ENCODE peak calls at places on chromosomes 2 and 18, in seven cellular contexts. R is activated T-helper 1 cell treated with Interleukin-2 at 50 U/mL for 16 hours; D is HuH-7; U is stimulated activated CD4-positive, alpha-beta T cell treated with anti-CD3 and anti-CD28 coated beads, Interleukin-2, amount 100 ng/mL, for 48 hours; M is hippocampal formation; V is pancreas; X is amygdala. C is an unnamed sample.

GRCh38 chr2:37705191-37705590 is 33.7 kb upstream of the CDC42EP3 start:
- DNase-seq in R (no peak), D (no peak), U (no peak), M (no peak), V (no peak), X (no peak), C (no peak)

GRCh38 chr18:49612515-49613033 is 50.7 kb downstream of the LIPG start:
- DNase-seq in R (no peak), D (no peak), U (no peak), M (no peak), V (no peak), X (no peak), C (no peak)

GRCh38 chr2:109063326-109063670 is 65.7 kb upstream of the SH3RF3 start:
- DNase-seq in R (no peak), D (no peak), U (no peak), M (no peak), V (no peak), X (no peak), C (no peak)

GRCh38 chr18:61326407-61326806 is 6.8 kb upstream of the CDH20 start:
- DNase-seq in R (no peak), D (no peak), U (no peak), M (no peak), V (no peak), X (no peak), C (no peak)

GRCh38 chr2:234463626-234464290 is 33.1 kb downstream of the ARL4C start:
- DNase-seq in R (peak), D (no peak), U (peak), M (no peak), V (no peak), X (no peak), C (no peak)

GRCh38 chr2:235532307-235532706 is 38.5 kb downstream of the AGAP1 start:
- DNase-seq in R (no peak), D (no peak), U (no peak), M (no peak), V (no peak), X (no peak), C (no peak)

GRCh38 chr2:12087671-12088380 is 341.4 kb downstream of the LPIN1 start:
- DNase-seq in R (no peak), D (no peak), U (no peak), M (no peak), V (no peak), X (no peak), C (no peak)

GRCh38 chr18:31643003-31643402 is 41.4 kb downstream of the B4GALT6 start:
- DNase-seq in R (no peak), D (no peak), U (no peak), M (no peak), V (no peak), X (no peak), C (no peak)

GRCh38 chr2:223855426-223855825 is 18.0 kb upstream of the AP1S3 start:
- DNase-seq in R (no peak), D (no peak), U (no peak), M (no peak), V (no peak), X (no peak), C (no peak)

GRCh38 chr18:1394966-1395365 is 490.3 kb downstream of the ADCYAP1 start:
- DNase-seq in R (no peak), D (no peak), U (no peak), M (no peak), V (no peak), X (no peak), C (no peak)

GRCh38 chr2:165847001-165847400 is 53.0 kb upstream of the GALNT3 start:
- DNase-seq in R (no peak), D (no peak), U (no peak), M (no peak), V (no peak), X (no peak), C (no peak)

GRCh38 chr18:57798713-57799373 is 4.3 kb downstream of the ATP8B1 start:
- DNase-seq in R (no peak), D (peak), U (no peak), M (no peak), V (no peak), X (no peak), C (no peak)

GRCh38 chr2:236823230-236823629 is 253.6 kb downstream of the ACKR3 start:
- DNase-seq in R (no peak), D (no peak), U (no peak), M (no peak), V (no peak), X (no peak), C (no peak)

GRCh38 chr18:816869-817268 is 4.8 kb upstream of the YES1 start:
- DNase-seq in R (no peak), D (no peak), U (no peak), M (no peak), V (no peak), X (no peak), C (no peak)

GRCh38 chr18:58402951-58403702 is 225.8 kb downstream of the ALPK2 start:
- DNase-seq in R (no peak), D (no peak), U (no peak), M (no peak), V (no peak), X (no peak), C (no peak)

GRCh38 chr2:172428841-172429173 is 1.4 kb downstream of the ITGA6 start:
- DNase-seq in R (no peak), D (peak), U (no peak), M (no peak), V (no peak), X (no peak), C (no peak)

GRCh38 chr2:156986339-156986988 is 271.0 kb upstream of the GALNT5 start:
- DNase-seq in R (no peak), D (peak), U (no peak), M (no peak), V (no peak), X (no peak), C (no peak)

GRCh38 chr18:24695168-24695567 is 234.7 kb downstream of the HRH4 start:
- DNase-seq in R (no peak), D (no peak), U (no peak), M (no peak), V (no peak), X (no peak), C (no peak)

GRCh38 chr2:67656875-67657274 is 259.7 kb downstream of the ETAA1 start:
- DNase-seq in R (no peak), D (no peak), U (no peak), M (no peak), V (no peak), X (no peak), C (no peak)

GRCh38 chr2:173064231-173064805 is 11.3 kb upstream of the MAP3K20 start:
- DNase-seq in R (no peak), D (no peak), U (no peak), M (no peak), V (no peak), X (no peak), C (no peak)

GRCh38 chr2:25490220-25490619 is 148.5 kb upstream of the DNMT3A start:
- DNase-seq in R (no peak), D (no peak), U (no peak), M (no peak), V (no peak), X (no peak), C (no peak)

GRCh38 chr2:30109856-30110255 is 37.0 kb upstream of the YPEL5 start:
- DNase-seq in R (no peak), D (no peak), U (no peak), M (no peak), V (no peak), X (no peak), C (no peak)

GRCh38 chr2:25043241-25043867 is 1.5 kb downstream of the EFR3B start:
- DNase-seq in R (no peak), D (no peak), U (peak), M (no peak), V (no peak), X (no peak), C (no peak)

GRCh38 chr18:3281456-3282400 is 19.8 kb downstream of the MYL12B start:
- DNase-seq in R (no peak), D (no peak), U (no peak), M (no peak), V (no peak), X (no peak), C (peak)

GRCh38 chr2:200742426-200742825 is 69.3 kb upstream of the BZW1 start:
- DNase-seq in R (no peak), D (no peak), U (no peak), M (no peak), V (no peak), X (no peak), C (no peak)

GRCh38 chr2:132267372-132267771 is 105.6 kb upstream of the ANKRD30BL start:
- DNase-seq in R (no peak), D (no peak), U (no peak), M (no peak), V (no peak), X (no peak), C (no peak)

GRCh38 chr18:50189160-50189559 is 5.8 kb downstream of the MYO5B start:
- DNase-seq in R (no peak), D (no peak), U (no peak), M (no peak), V (no peak), X (no peak), C (no peak)

GRCh38 chr18:2704541-2704940 is 49.0 kb downstream of the SMCHD1 start:
- DNase-seq in R (no peak), D (no peak), U (no peak), M (no peak), V (no peak), X (no peak), C (no peak)

GRCh38 chr2:12766421-12766879 is 49.7 kb downstream of the TRIB2 start:
- DNase-seq in R (no peak), D (no peak), U (no peak), M (no peak), V (peak), X (no peak), C (no peak)

GRCh38 chr2:122748552-122749011 is 993.1 kb downstream of the TSN start:
- DNase-seq in R (no peak), D (peak), U (no peak), M (no peak), V (no peak), X (no peak), C (no peak)

GRCh38 chr18:25074925-25075693 is 276.9 kb downstream of the ZNF521 start:
- DNase-seq in R (no peak), D (no peak), U (no peak), M (no peak), V (no peak), X (no peak), C (no peak)

GRCh38 chr2:5940596-5941535 is 248.7 kb downstream of the SOX11 start:
- DNase-seq in R (no peak), D (no peak), U (no peak), M (no peak), V (no peak), X (no peak), C (no peak)

GRCh38 chr2:62398295-62398855 is 107.6 kb downstream of the TMEM17 start:
- DNase-seq in R (no peak), D (no peak), U (no peak), M (no peak), V (no peak), X (no peak), C (no peak)

GRCh38 chr2:212249451-212249850 is 289.2 kb downstream of the ERBB4 start:
- DNase-seq in R (no peak), D (no peak), U (no peak), M (no peak), V (no peak), X (no peak), C (no peak)

GRCh38 chr2:10216677-10217498 is 85.8 kb upstream of the HPCAL1 start:
- DNase-seq in R (no peak), D (no peak), U (no peak), M (no peak), V (peak), X (no peak), C (no peak)

GRCh38 chr2:150475479-150476212 is 11.8 kb downstream of the RND3 start:
- DNase-seq in R (no peak), D (no peak), U (no peak), M (no peak), V (no peak), X (no peak), C (no peak)

GRCh38 chr18:62425465-62426190 is 97.2 kb upstream of the ZCCHC2 start:
- DNase-seq in R (peak), D (peak), U (peak), M (peak), V (no peak), X (peak), C (peak)

GRCh38 chr2:113694438-113694837 is 62.0 kb downstream of the SLC35F5 start:
- DNase-seq in R (no peak), D (no peak), U (no peak), M (no peak), V (no peak), X (no peak), C (no peak)